ENCODE peak calls at places on chromosomes 16 and 17, in seven cellular contexts. L is IMR-90, N is H9, U is trophoblast cell, T is neuronal stem cell, W is mesendoderm, B is H1. H is an unnamed sample.

GRCh38 chr17:72063262-72063661 is 57.6 kb upstream of the SOX9 start:
- DNase-seq in U (no peak), L (no peak), W (no peak), T (no peak), N (no peak), B (no peak), H (no peak)

GRCh38 chr17:77591231-77591785 is 367.2 kb upstream of the TNRC6C start:
- DNase-seq in B (no peak), N (peak; percentile 29), L (no peak), U (no peak), T (no peak), W (no peak), H (no peak)

GRCh38 chr16:81521141-81521626 is 76.6 kb downstream of the CMIP start:
- DNase-seq in N (no peak), W (peak; percentile 49), T (no peak), L (no peak), U (no peak), B (no peak), H (no peak)

GRCh38 chr16:80369559-80369958 is 171.2 kb upstream of the DYNLRB2 start:
- DNase-seq in B (peak; percentile 52), U (peak; percentile 58), L (peak; percentile 60), W (peak; percentile 80), N (peak; percentile 61), T (peak; percentile 59), H (peak; percentile 21)

GRCh38 chr16:3076577-3076976 is 11.1 kb downstream of the IL32 start:
- DNase-seq in L (no peak), U (no peak), W (no peak), B (no peak), N (no peak), T (no peak), H (no peak)

GRCh38 chr16:80968386-80969113 is 38.1 kb downstream of the CMC2 start:
- DNase-seq in U (no peak), B (no peak), W (no peak), L (peak; percentile 68), N (no peak), T (no peak), H (no peak)

GRCh38 chr17:9951803-9952202 is 46.7 kb upstream of the RCVRN start:
- DNase-seq in L (no peak), T (no peak), N (no peak), B (no peak), U (no peak), W (no peak), H (no peak)

GRCh38 chr17:78722101-78722761 is 59.8 kb downstream of the CYTH1 start:
- DNase-seq in N (no peak), T (no peak), B (no peak), U (no peak), W (no peak), L (no peak), H (no peak)

GRCh38 chr17:35540589-35541404 is 3.3 kb upstream of the SLFN12L start:
- DNase-seq in U (no peak), B (no peak), N (no peak), W (no peak), T (no peak), L (peak; percentile 51), H (peak; percentile 53)

DNA sequence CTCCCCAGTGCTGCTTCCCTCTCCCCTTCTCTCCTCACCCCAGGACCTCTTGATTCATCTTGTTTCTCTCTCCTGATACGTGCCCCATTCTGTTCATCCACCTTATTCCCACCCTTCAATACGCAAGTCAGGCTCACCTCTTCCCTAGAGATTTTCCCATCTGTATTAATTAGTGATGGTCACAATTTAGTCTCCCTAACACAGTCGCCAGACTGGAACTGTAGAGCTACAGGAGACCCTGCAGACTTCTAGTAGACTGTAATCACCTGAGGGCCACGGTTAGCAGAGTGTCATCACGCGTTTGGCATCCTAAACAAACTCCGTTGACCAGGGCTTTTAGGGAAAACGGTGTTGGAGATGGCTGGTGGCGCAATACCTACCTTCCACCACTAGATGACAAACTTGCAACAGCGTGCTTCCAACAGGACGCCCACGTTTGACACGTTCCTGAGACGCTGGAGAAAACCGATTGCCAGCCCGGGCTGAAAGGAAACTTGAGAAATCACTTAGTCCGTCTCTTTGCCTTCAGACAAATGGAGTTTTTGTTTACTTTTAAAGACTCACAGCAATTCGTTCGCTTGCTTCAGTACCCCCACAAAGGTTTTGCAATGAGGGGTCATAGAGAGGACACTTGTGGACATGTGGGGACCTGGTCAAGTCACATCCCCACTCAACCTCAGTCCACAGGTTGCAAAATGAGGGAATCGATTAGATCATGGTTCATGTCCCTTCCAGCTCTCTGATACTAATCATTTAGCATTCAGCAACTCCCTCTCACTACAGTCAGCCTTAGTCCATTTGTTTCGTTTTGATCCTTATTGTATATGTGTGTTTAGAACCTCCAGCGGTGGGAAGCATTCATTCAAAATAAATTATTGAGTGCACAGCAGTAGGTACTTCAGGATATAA is 20.6 kb downstream of the MYL4 start:
- DNase-seq in N (peak; percentile 94), W (peak; percentile 97), B (peak; percentile 83), U (peak; percentile 97), L (peak; percentile 96), T (peak; percentile 82), H (peak; percentile 97)
- H3K79me1 ChIP-seq in N (no peaks in the 10 kb centered on the region), W (no peaks in the 10 kb centered on the region), B (no peaks in the 10 kb centered on the region), U (no peaks in the 10 kb centered on the region), L (no peaks in the 10 kb centered on the region), T (no peaks in the 10 kb centered on the region), H (no peaks in the 10 kb centered on the region)

GRCh38 chr16:1817716-1818115 is 8.9 kb downstream of the HAGH start:
- DNase-seq in T (no peak), U (no peak), N (no peak), B (no peak), W (no peak), L (no peak), H (no peak)

GRCh38 chr16:1812732-1813163 is 13.9 kb downstream of the HAGH start:
- DNase-seq in W (peak; percentile 66), U (peak; percentile 40), B (no peak), T (no peak), N (peak; percentile 68), L (peak; percentile 85), H (peak; percentile 77)

GRCh38 chr16:1817276-1817589 is 9.4 kb downstream of the HAGH start:
- DNase-seq in N (no peak), U (no peak), B (no peak), T (no peak), W (no peak), L (no peak), H (no peak)

GRCh38 chr16:1816396-1817275 is 10.0 kb downstream of the HAGH start:
- DNase-seq in L (no peak), U (no peak), W (no peak), B (no peak), T (no peak), N (no peak), H (no peak)

DNA sequence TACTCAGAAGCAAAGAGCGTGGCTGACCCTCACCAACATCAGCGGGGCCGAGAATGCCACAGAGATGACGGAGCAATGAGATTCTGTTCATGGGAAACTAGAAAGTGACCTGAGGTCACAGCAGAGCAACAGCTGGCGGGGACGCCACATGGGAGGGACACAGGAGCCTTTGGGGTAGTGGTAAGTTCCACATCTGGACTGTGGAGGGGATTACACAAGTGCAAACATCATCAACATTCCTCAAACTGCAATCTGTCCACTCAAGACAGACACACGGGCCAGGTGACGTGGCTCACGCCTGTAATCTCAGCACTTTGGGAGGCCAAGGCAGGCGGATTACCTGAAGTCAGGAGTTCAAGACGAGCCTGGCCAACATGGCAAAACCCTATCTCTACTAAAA is 11.2 kb downstream of the HAGH start:
- DNase-seq in U (no peak), L (no peak), N (no peak), T (no peak), B (no peak), W (no peak), H (peak; percentile 79)
- H3K79me1 ChIP-seq in U (no peaks in the 10 kb centered on the region), L (no peaks in the 10 kb centered on the region), N (no peaks in the 10 kb centered on the region), T (peaks cover 7% of the 10 kb centered on the region), B (no peaks in the 10 kb centered on the region), W (no peaks in the 10 kb centered on the region), H (peaks cover 26% of the 10 kb centered on the region)

GRCh38 chr16:1708768-1709180 is 2.8 kb downstream of the MAPK8IP3 start:
- DNase-seq in U (peak; percentile 67), W (no peak), L (peak; percentile 86), N (no peak), B (no peak), T (no peak), H (no peak)
- H3K79me1 ChIP-seq in U (peaks cover 8% of the 10 kb centered on the region), W (peaks cover 20% of the 10 kb centered on the region), L (peaks cover 13% of the 10 kb centered on the region), N (peaks cover 15% of the 10 kb centered on the region), B (peaks cover 15% of the 10 kb centered on the region), T (peaks cover 21% of the 10 kb centered on the region), H (peaks cover 6% of the 10 kb centered on the region)

GRCh38 chr17:6677158-6677831 is 25.7 kb downstream of the C17orf100 start:
- DNase-seq in L (peak; percentile 3), W (no peak), T (no peak), N (no peak), U (no peak), B (no peak), H (peak; percentile 9)

GRCh38 chr17:6674586-6674985 is 23.0 kb downstream of the C17orf100 start:
- DNase-seq in B (no peak), W (no peak), U (no peak), N (no peak), T (no peak), L (no peak), H (no peak)

GRCh38 chr17:6676802-6677157 is 25.2 kb downstream of the C17orf100 start:
- DNase-seq in T (no peak), L (no peak), B (no peak), N (no peak), U (no peak), W (no peak), H (no peak)

GRCh38 chr17:6677946-6678345 is 26.4 kb downstream of the C17orf100 start:
- DNase-seq in N (no peak), L (no peak), U (no peak), W (no peak), T (no peak), B (no peak), H (no peak)

GRCh38 chr17:6675426-6675825 is 23.9 kb downstream of the C17orf100 start:
- DNase-seq in U (no peak), N (no peak), W (no peak), T (no peak), B (no peak), L (no peak), H (no peak)
- H3K79me1 ChIP-seq in U (no peaks in the 10 kb centered on the region), N (no peaks in the 10 kb centered on the region), W (no peaks in the 10 kb centered on the region), T (no peaks in the 10 kb centered on the region), B (no peaks in the 10 kb centered on the region), L (no peaks in the 10 kb centered on the region), H (no peaks in the 10 kb centered on the region)